ENCODE peak calls at places on chromosomes 2 and 18, in eight cellular contexts. One of them, this sample, is unnamed.

GRCh38 chr2:143296089-143296488 is 166.9 kb downstream of the ARHGAP15 start:
- DNase-seq in colonic mucosa: no peak
- DNase-seq in spleen: no peak
- DNase-seq in WTC11: no peak
- DNase-seq in prostate gland: no peak
- DNase-seq in neural crest cell: no peak
- DNase-seq in tibial artery: no peak
- DNase-seq in gastrocnemius medialis: no peak
- DNase-seq in this sample: no peak

GRCh38 chr2:164960159-164960558 is 4.8 kb upstream of the SLC38A11 start:
- DNase-seq in WTC11: no peak
- DNase-seq in neural crest cell: no peak
- DNase-seq in prostate gland: no peak
- DNase-seq in tibial artery: no peak
- DNase-seq in gastrocnemius medialis: no peak
- DNase-seq in spleen: no peak
- DNase-seq in colonic mucosa: no peak
- DNase-seq in this sample: no peak

GRCh38 chr18:44626807-44627206 is 53.9 kb upstream of the SETBP1 start:
- DNase-seq in WTC11: no peak
- DNase-seq in colonic mucosa: no peak
- DNase-seq in tibial artery: no peak
- DNase-seq in prostate gland: no peak
- DNase-seq in spleen: no peak
- DNase-seq in neural crest cell: no peak
- DNase-seq in gastrocnemius medialis: no peak
- DNase-seq in this sample: no peak

GRCh38 chr2:175309799-175310198 is 128.3 kb upstream of the ATP5MC3 start:
- DNase-seq in WTC11: peak
- DNase-seq in colonic mucosa: no peak
- DNase-seq in spleen: no peak
- DNase-seq in gastrocnemius medialis: no peak
- DNase-seq in tibial artery: no peak
- DNase-seq in prostate gland: no peak
- DNase-seq in neural crest cell: peak
- DNase-seq in this sample: peak

GRCh38 chr2:38375711-38376345 is 1.2 kb downstream of the ATL2 start:
- DNase-seq in colonic mucosa: no peak
- DNase-seq in WTC11: peak
- DNase-seq in tibial artery: peak
- DNase-seq in gastrocnemius medialis: peak
- DNase-seq in prostate gland: no peak
- DNase-seq in spleen: no peak
- DNase-seq in neural crest cell: no peak
- DNase-seq in this sample: peak

GRCh38 chr2:109510136-109511028 is 103.4 kb downstream of the SEPTIN10 start:
- DNase-seq in spleen: peak
- DNase-seq in tibial artery: peak
- DNase-seq in gastrocnemius medialis: peak
- DNase-seq in prostate gland: peak
- DNase-seq in neural crest cell: peak
- DNase-seq in colonic mucosa: peak
- DNase-seq in WTC11: peak
- DNase-seq in this sample: peak

GRCh38 chr2:172930871-172931255 is 144.8 kb upstream of the MAP3K20 start:
- DNase-seq in spleen: no peak
- DNase-seq in WTC11: no peak
- DNase-seq in gastrocnemius medialis: no peak
- DNase-seq in colonic mucosa: no peak
- DNase-seq in prostate gland: no peak
- DNase-seq in neural crest cell: no peak
- DNase-seq in tibial artery: no peak
- DNase-seq in this sample: no peak

GRCh38 chr2:241772063-241772499 is 4.5 kb upstream of the GAL3ST2 start:
- DNase-seq in spleen: no peak
- DNase-seq in tibial artery: no peak
- DNase-seq in neural crest cell: no peak
- DNase-seq in gastrocnemius medialis: no peak
- DNase-seq in WTC11: no peak
- DNase-seq in prostate gland: no peak
- DNase-seq in colonic mucosa: no peak
- DNase-seq in this sample: no peak

GRCh38 chr2:163856941-163857340 is 121.1 kb upstream of the FIGN start:
- DNase-seq in colonic mucosa: no peak
- DNase-seq in WTC11: no peak
- DNase-seq in tibial artery: no peak
- DNase-seq in prostate gland: no peak
- DNase-seq in gastrocnemius medialis: no peak
- DNase-seq in spleen: no peak
- DNase-seq in neural crest cell: no peak
- DNase-seq in this sample: no peak

GRCh38 chr2:216229488-216229887 is 120.3 kb downstream of the XRCC5 start:
- DNase-seq in prostate gland: no peak
- DNase-seq in neural crest cell: no peak
- DNase-seq in spleen: no peak
- DNase-seq in colonic mucosa: no peak
- DNase-seq in WTC11: no peak
- DNase-seq in gastrocnemius medialis: no peak
- DNase-seq in tibial artery: no peak
- DNase-seq in this sample: no peak

GRCh38 chr18:23453657-23454011 is 547 bp downstream of the RIOK3 start:
- DNase-seq in neural crest cell: no peak
- DNase-seq in WTC11: no peak
- DNase-seq in spleen: no peak
- DNase-seq in gastrocnemius medialis: no peak
- DNase-seq in colonic mucosa: no peak
- DNase-seq in tibial artery: no peak
- DNase-seq in prostate gland: peak
- DNase-seq in this sample: no peak

GRCh38 chr2:235836416-235837042 is 331.7 kb downstream of the GBX2 start:
- DNase-seq in prostate gland: no peak
- DNase-seq in gastrocnemius medialis: no peak
- DNase-seq in neural crest cell: no peak
- DNase-seq in spleen: peak
- DNase-seq in colonic mucosa: no peak
- DNase-seq in WTC11: no peak
- DNase-seq in tibial artery: no peak
- DNase-seq in this sample: no peak

GRCh38 chr2:217876253-217876570 is 126.6 kb downstream of the TNS1 start:
- DNase-seq in gastrocnemius medialis: no peak
- DNase-seq in tibial artery: no peak
- DNase-seq in prostate gland: no peak
- DNase-seq in neural crest cell: no peak
- DNase-seq in colonic mucosa: no peak
- DNase-seq in spleen: no peak
- DNase-seq in WTC11: no peak
- DNase-seq in this sample: no peak

GRCh38 chr18:79714531-79715240 is 35.1 kb downstream of the CTDP1 start:
- DNase-seq in neural crest cell: no peak
- DNase-seq in gastrocnemius medialis: no peak
- DNase-seq in spleen: no peak
- DNase-seq in colonic mucosa: no peak
- DNase-seq in WTC11: no peak
- DNase-seq in tibial artery: no peak
- DNase-seq in prostate gland: no peak
- DNase-seq in this sample: no peak

GRCh38 chr2:45218298-45218697 is 209.0 kb upstream of the SIX2 start:
- DNase-seq in spleen: no peak
- DNase-seq in WTC11: no peak
- DNase-seq in colonic mucosa: no peak
- DNase-seq in gastrocnemius medialis: no peak
- DNase-seq in tibial artery: no peak
- DNase-seq in neural crest cell: no peak
- DNase-seq in prostate gland: no peak
- DNase-seq in this sample: no peak

GRCh38 chr2:152395132-152396024 is 60.4 kb downstream of the FMNL2 start:
- DNase-seq in colonic mucosa: no peak
- DNase-seq in neural crest cell: no peak
- DNase-seq in prostate gland: no peak
- DNase-seq in tibial artery: peak
- DNase-seq in spleen: no peak
- DNase-seq in WTC11: no peak
- DNase-seq in gastrocnemius medialis: no peak
- DNase-seq in this sample: no peak

GRCh38 chr18:59950215-59950944 is 50.6 kb downstream of the PMAIP1 start:
- DNase-seq in spleen: no peak
- DNase-seq in tibial artery: no peak
- DNase-seq in WTC11: no peak
- DNase-seq in colonic mucosa: no peak
- DNase-seq in gastrocnemius medialis: no peak
- DNase-seq in neural crest cell: no peak
- DNase-seq in prostate gland: no peak
- DNase-seq in this sample: no peak

GRCh38 chr2:207768168-207768890 is 1.4 kb downstream of the FZD5 start:
- DNase-seq in prostate gland: peak
- DNase-seq in WTC11: peak
- DNase-seq in colonic mucosa: peak
- DNase-seq in gastrocnemius medialis: peak
- DNase-seq in spleen: peak
- DNase-seq in tibial artery: peak
- DNase-seq in neural crest cell: peak
- DNase-seq in this sample: peak

GRCh38 chr2:172735646-172736418 is at the start of gene RAPGEF4:
- DNase-seq in tibial artery: no peak
- DNase-seq in neural crest cell: peak
- DNase-seq in prostate gland: no peak
- DNase-seq in WTC11: peak
- DNase-seq in gastrocnemius medialis: no peak
- DNase-seq in colonic mucosa: no peak
- DNase-seq in spleen: no peak
- DNase-seq in this sample: peak

DNA sequence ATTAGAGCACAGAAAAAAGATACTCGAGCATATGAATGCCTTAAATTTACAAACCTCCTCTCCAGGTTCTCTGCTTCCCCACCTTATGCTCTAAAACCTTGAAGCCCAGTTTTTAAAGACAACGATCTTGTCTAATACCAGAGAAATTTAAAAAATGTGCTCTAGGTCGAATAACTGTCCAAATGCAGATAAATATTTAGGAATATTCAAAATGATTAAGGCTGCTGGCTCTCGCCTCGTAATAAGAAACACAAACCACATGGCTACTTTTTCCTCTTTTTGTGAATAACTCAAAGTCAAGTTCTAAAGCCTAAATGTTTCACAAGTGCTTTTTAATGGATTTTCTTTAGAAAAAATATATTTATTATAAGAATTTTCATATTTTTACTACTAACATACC is 101.3 kb downstream of the SATB2 start:
- DNase-seq in spleen: no peak
- DNase-seq in gastrocnemius medialis: no peak
- DNase-seq in colonic mucosa: no peak
- DNase-seq in prostate gland: no peak
- DNase-seq in WTC11: no peak
- DNase-seq in neural crest cell: no peak
- DNase-seq in tibial artery: no peak
- DNase-seq in this sample: no peak
- TF ChIP-seq CTCF in spleen: no peak
- TF ChIP-seq CTCF in gastrocnemius medialis: no peak
- TF ChIP-seq CTCF in colonic mucosa: no peak
- TF ChIP-seq CTCF in prostate gland: no peak
- TF ChIP-seq CTCF in WTC11: no peak
- TF ChIP-seq CTCF in neural crest cell: no peak
- TF ChIP-seq CTCF in tibial artery: no peak
- TF ChIP-seq CTCF in this sample: no peak

DNA sequence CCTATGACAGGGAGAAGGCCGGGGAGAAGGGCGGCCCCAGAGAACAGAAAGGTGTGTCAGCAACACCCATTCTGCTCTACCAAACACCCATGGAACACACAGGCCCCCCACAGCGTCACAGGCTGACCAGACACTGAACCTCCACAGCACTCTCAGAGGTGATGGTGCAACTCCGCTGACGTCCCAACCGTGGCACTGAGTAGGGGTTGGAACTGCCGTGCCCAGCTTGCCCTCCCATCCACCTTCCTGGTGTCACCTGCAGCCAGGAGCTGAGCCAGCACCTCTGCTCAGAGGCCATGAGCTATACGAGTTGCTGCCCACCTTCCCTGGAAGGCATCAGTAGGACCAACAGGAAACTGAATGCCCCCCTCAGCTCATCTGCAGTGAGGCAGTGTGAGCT is 412.9 kb upstream of the SALL3 start:
- DNase-seq in spleen: peak
- DNase-seq in tibial artery: no peak
- DNase-seq in prostate gland: no peak
- DNase-seq in WTC11: no peak
- DNase-seq in gastrocnemius medialis: no peak
- DNase-seq in colonic mucosa: no peak
- DNase-seq in neural crest cell: no peak
- DNase-seq in this sample: no peak
- TF ChIP-seq CTCF in spleen: no peak
- TF ChIP-seq CTCF in tibial artery: no peak
- TF ChIP-seq CTCF in prostate gland: no peak
- TF ChIP-seq CTCF in WTC11: no peak
- TF ChIP-seq CTCF in gastrocnemius medialis: no peak
- TF ChIP-seq CTCF in colonic mucosa: no peak
- TF ChIP-seq CTCF in neural crest cell: no peak
- TF ChIP-seq CTCF in this sample: no peak

DNA sequence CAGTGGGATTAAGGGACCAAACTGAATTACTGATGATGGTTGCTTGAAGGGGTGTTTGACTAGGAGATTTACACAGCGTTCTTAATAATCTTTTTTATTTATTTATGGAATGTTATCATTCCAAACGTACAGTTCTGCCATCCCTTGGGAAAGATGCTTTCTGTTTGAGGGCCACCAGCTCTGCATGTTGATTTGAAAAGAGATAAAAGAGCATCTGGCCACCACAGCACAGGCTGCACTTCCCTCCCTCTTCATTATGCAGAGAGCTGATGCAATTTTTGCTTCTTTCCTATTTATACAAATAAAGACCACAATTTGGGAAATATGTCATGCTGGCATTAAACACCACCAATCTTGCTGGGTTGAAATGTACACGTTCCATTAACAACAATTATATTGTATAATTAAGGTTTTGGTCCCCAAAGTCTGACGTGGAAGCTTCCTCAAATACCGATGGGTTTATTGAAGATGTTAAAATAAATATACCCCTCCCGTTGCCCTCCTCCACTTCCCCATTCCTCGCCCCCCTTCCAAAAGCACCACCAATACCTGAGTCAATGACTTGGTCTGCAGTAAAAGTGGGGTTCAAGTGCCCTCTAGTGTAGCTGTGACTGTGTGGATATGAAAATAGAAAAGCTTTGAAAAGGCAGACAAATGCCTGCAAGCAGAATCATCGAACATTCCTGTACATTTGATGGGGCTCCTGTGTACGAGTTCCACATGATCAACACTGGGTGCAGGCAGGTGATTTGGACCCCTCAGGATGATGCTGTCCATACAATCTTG is 211.9 kb downstream of the HRH4 start:
- DNase-seq in spleen: no peak
- DNase-seq in tibial artery: no peak
- DNase-seq in WTC11: no peak
- DNase-seq in colonic mucosa: no peak
- DNase-seq in gastrocnemius medialis: no peak
- DNase-seq in prostate gland: no peak
- DNase-seq in neural crest cell: no peak
- DNase-seq in this sample: no peak
- TF ChIP-seq CTCF in spleen: no peak
- TF ChIP-seq CTCF in tibial artery: no peak
- TF ChIP-seq CTCF in WTC11: no peak
- TF ChIP-seq CTCF in colonic mucosa: no peak
- TF ChIP-seq CTCF in gastrocnemius medialis: no peak
- TF ChIP-seq CTCF in prostate gland: no peak
- TF ChIP-seq CTCF in neural crest cell: no peak
- TF ChIP-seq CTCF in this sample: no peak

GRCh38 chr2:229752970-229753729 is 38.8 kb upstream of the DNER start:
- DNase-seq in tibial artery: no peak
- DNase-seq in WTC11: no peak
- DNase-seq in spleen: no peak
- DNase-seq in colonic mucosa: no peak
- DNase-seq in neural crest cell: no peak
- DNase-seq in gastrocnemius medialis: no peak
- DNase-seq in prostate gland: no peak
- DNase-seq in this sample: no peak

GRCh38 chr2:229748950-229749349 is 34.6 kb upstream of the DNER start:
- DNase-seq in tibial artery: no peak
- DNase-seq in spleen: no peak
- DNase-seq in WTC11: no peak
- DNase-seq in colonic mucosa: no peak
- DNase-seq in prostate gland: no peak
- DNase-seq in gastrocnemius medialis: no peak
- DNase-seq in neural crest cell: no peak
- DNase-seq in this sample: no peak
- TF ChIP-seq CTCF in tibial artery: no peak
- TF ChIP-seq CTCF in spleen: no peak
- TF ChIP-seq CTCF in WTC11: no peak
- TF ChIP-seq CTCF in colonic mucosa: no peak
- TF ChIP-seq CTCF in prostate gland: no peak
- TF ChIP-seq CTCF in gastrocnemius medialis: no peak
- TF ChIP-seq CTCF in neural crest cell: no peak
- TF ChIP-seq CTCF in this sample: no peak